ENCODE peak calls at places on chromosomes 12 and 14, in four cellular contexts. U is coronary artery; O is CD8-positive, alpha-beta memory T cell; I is dorsolateral prefrontal cortex. R is an unnamed sample.

GRCh38 chr14:65077318-65077717 is 25.0 kb downstream of the MAX start:
- DNase-seq in U (no peak), O (no peak), I (no peak), R (no peak)

GRCh38 chr12:86379337-86379736 is 123.1 kb upstream of the MGAT4C start:
- DNase-seq in U (no peak), O (no peak), I (no peak), R (no peak)

GRCh38 chr12:19129486-19130223 is at the start of gene PLEKHA5:
- DNase-seq in U (peak), O (peak), I (peak), R (no peak)

GRCh38 chr14:53151523-53151866 is 1.6 kb downstream of the DDHD1 start:
- DNase-seq in U (no peak), O (no peak), I (no peak), R (no peak)

GRCh38 chr14:80678436-80678835 is 263.1 kb downstream of the CEP128 start:
- DNase-seq in U (no peak), O (no peak), I (no peak), R (no peak)

GRCh38 chr12:124543052-124543590 is 24.3 kb downstream of the NCOR2 start:
- DNase-seq in U (no peak), O (no peak), I (no peak), R (no peak)

GRCh38 chr14:61562321-61563161 is 132.8 kb upstream of the HIF1A start:
- DNase-seq in U (no peak), O (no peak), I (no peak), R (no peak)

GRCh38 chr12:132465269-132466190 is 24.4 kb upstream of the FBRSL1 start:
- DNase-seq in U (no peak), O (no peak), I (no peak), R (no peak)

GRCh38 chr14:90405101-90405500 is 8.3 kb downstream of the CALM1 start:
- DNase-seq in U (no peak), O (no peak), I (no peak), R (no peak)

GRCh38 chr12:65956056-65956738 is 131.9 kb downstream of the HMGA2 start:
- DNase-seq in U (no peak), O (no peak), I (no peak), R (no peak)

GRCh38 chr12:27333311-27334009 is 824 bp downstream of the BMAL2 start:
- DNase-seq in U (no peak), O (peak), I (peak), R (no peak)

GRCh38 chr12:88574278-88574677 is 6.0 kb downstream of the KITLG start:
- DNase-seq in U (no peak), O (no peak), I (no peak), R (no peak)

GRCh38 chr12:53058674-53059433 is 9.0 kb downstream of the TNS2 start:
- DNase-seq in U (peak), O (no peak), I (peak), R (no peak)

GRCh38 chr12:96233941-96234461 is 39.8 kb downstream of the ELK3 start:
- DNase-seq in U (peak), O (no peak), I (peak), R (peak)

GRCh38 chr12:12555656-12556055 is 7.0 kb downstream of the DUSP16 start:
- DNase-seq in U (no peak), O (no peak), I (no peak), R (no peak)

GRCh38 chr14:76096257-76096656 is 55.5 kb upstream of the GPATCH2L start:
- DNase-seq in U (no peak), O (no peak), I (no peak), R (no peak)

GRCh38 chr12:127280393-127281275 is 986.3 kb upstream of the TMEM132C start:
- DNase-seq in U (no peak), O (peak), I (no peak), R (no peak)

GRCh38 chr14:31270196-31270772 is 62.7 kb upstream of the HECTD1 start:
- DNase-seq in U (no peak), O (no peak), I (no peak), R (no peak)

GRCh38 chr12:83123039-83123438 is 436.3 kb downstream of the TMTC2 start:
- DNase-seq in U (no peak), O (no peak), I (no peak), R (no peak)

GRCh38 chr14:101151226-101151929 is 247.9 kb upstream of the RTL1 start:
- DNase-seq in U (no peak), O (no peak), I (no peak), R (no peak)

GRCh38 chr12:14260011-14260993 is 105.2 kb upstream of the ATF7IP start:
- DNase-seq in U (peak), O (no peak), I (peak), R (peak)

GRCh38 chr14:74574706-74575105 is 37.3 kb downstream of the LTBP2 start:
- DNase-seq in U (no peak), O (no peak), I (no peak), R (no peak)

GRCh38 chr12:129635003-129635685 is 268.7 kb downstream of the TMEM132D start:
- DNase-seq in U (no peak), O (no peak), I (no peak), R (no peak)

GRCh38 chr14:58078068-58078467 is 73.9 kb downstream of the ARMH4 start:
- DNase-seq in U (no peak), O (no peak), I (no peak), R (no peak)
- H3K27ac ChIP-seq in U (peak), O (no peak), I (no peak), R (peak)

GRCh38 chr14:94397279-94397898 is 9.0 kb upstream of the SERPINA1 start:
- DNase-seq in U (no peak), O (no peak), I (no peak), R (no peak)
- H3K4me3 ChIP-seq in U (no peak), O (no peak), I (no peak), R (no peak)

GRCh38 chr14:88247228-88247627 is 75.8 kb downstream of the KCNK10 start:
- DNase-seq in U (no peak), O (no peak), I (no peak), R (no peak)

GRCh38 chr14:88241810-88242209 is 81.3 kb downstream of the KCNK10 start:
- DNase-seq in U (no peak), O (no peak), I (no peak), R (no peak)

GRCh38 chr14:88242426-88242825 is 80.6 kb downstream of the KCNK10 start:
- DNase-seq in U (no peak), O (no peak), I (no peak), R (no peak)

GRCh38 chr14:88248606-88249005 is 74.5 kb downstream of the KCNK10 start:
- DNase-seq in U (no peak), O (no peak), I (no peak), R (no peak)

DNA sequence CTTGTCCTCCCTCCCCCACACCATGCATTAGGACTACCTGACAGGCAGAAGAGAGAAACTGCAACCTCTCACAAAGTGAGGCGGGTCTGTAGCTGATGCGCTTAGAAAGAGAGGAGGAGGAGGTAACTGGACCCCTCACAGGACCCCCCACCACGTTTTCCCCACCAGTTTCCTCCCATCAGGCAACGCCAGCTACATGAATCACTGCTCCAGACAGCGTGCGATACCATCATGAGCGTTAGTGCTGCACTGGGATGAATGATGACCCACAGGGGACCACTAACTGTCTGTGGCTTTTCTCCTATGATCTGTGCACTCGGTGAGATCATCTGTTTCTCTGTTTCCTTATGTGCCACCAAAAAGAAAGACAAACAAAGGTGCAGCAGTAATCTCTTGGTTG is 77.7 kb downstream of the KCNK10 start:
- DNase-seq in U (no peak), O (no peak), I (no peak), R (no peak)
- H3K27ac ChIP-seq in U (no peak), O (no peak), I (no peak), R (no peak)

GRCh38 chr14:70665448-70666363 is 24.0 kb downstream of the TTC9 start:
- DNase-seq in U (no peak), O (no peak), I (no peak), R (no peak)

GRCh38 chr14:70664698-70665447 is 23.2 kb downstream of the TTC9 start:
- DNase-seq in U (no peak), O (no peak), I (no peak), R (no peak)

GRCh38 chr14:70663707-70664179 is 22.0 kb downstream of the TTC9 start:
- DNase-seq in U (no peak), O (no peak), I (no peak), R (no peak)

GRCh38 chr14:70662816-70663215 is 21.1 kb downstream of the TTC9 start:
- DNase-seq in U (no peak), O (no peak), I (no peak), R (no peak)

GRCh38 chr14:70666364-70666691 is 24.6 kb downstream of the TTC9 start:
- DNase-seq in U (no peak), O (no peak), I (no peak), R (no peak)
- H3K4me3 ChIP-seq in U (no peak), O (no peak), I (no peak), R (no peak)